ENCODE peak calls at places on chromosome 19, in five cellular contexts. One of them, this sample, is unnamed.

GRCh38 chr19:10748924-10749434 is 31.1 kb downstream of the DNM2 start:
- DNase-seq in IMR-90: no peak
- DNase-seq in HepG2: peak; percentile 94
- DNase-seq in H1: no peak
- DNase-seq in K562: peak; percentile 77
- DNase-seq in this sample: peak; percentile 51

GRCh38 chr19:30719991-30720329 is 347.8 kb downstream of the ZNF536 start:
- DNase-seq in IMR-90: no peak
- DNase-seq in HepG2: no peak
- DNase-seq in H1: no peak
- DNase-seq in K562: no peak
- DNase-seq in this sample: no peak

GRCh38 chr19:611506-611869 is 21.8 kb downstream of the HCN2 start:
- DNase-seq in IMR-90: peak; percentile 96
- DNase-seq in HepG2: no peak
- DNase-seq in H1: no peak
- DNase-seq in K562: no peak
- DNase-seq in this sample: no peak

GRCh38 chr19:2487090-2487489 is 11.2 kb downstream of the GADD45B start:
- DNase-seq in IMR-90: no peak
- DNase-seq in HepG2: no peak
- DNase-seq in H1: no peak
- DNase-seq in K562: no peak
- DNase-seq in this sample: no peak

GRCh38 chr19:1042689-1043511 is 3.0 kb downstream of the ABCA7 start:
- DNase-seq in IMR-90: no peak
- DNase-seq in HepG2: no peak
- DNase-seq in H1: no peak
- DNase-seq in K562: no peak
- DNase-seq in this sample: peak; percentile 63

GRCh38 chr19:43749152-43749551 is 5.6 kb downstream of the SMG9 start:
- DNase-seq in IMR-90: no peak
- DNase-seq in HepG2: no peak
- DNase-seq in H1: no peak
- DNase-seq in K562: no peak
- DNase-seq in this sample: no peak

GRCh38 chr19:46299004-46299509 is 2.2 kb downstream of the HIF3A start:
- DNase-seq in IMR-90: peak; percentile 50
- DNase-seq in HepG2: peak; percentile 54
- DNase-seq in H1: no peak
- DNase-seq in K562: no peak
- DNase-seq in this sample: peak; percentile 95

GRCh38 chr19:27744926-27745844 is 1467.8 kb downstream of the UQCRFS1 start:
- DNase-seq in IMR-90: no peak
- DNase-seq in HepG2: no peak
- DNase-seq in H1: no peak
- DNase-seq in K562: no peak
- DNase-seq in this sample: no peak

GRCh38 chr19:53131085-53131484 is 1.6 kb downstream of the ZNF415 start:
- DNase-seq in IMR-90: no peak
- DNase-seq in HepG2: no peak
- DNase-seq in H1: no peak
- DNase-seq in K562: no peak
- DNase-seq in this sample: no peak

DNA sequence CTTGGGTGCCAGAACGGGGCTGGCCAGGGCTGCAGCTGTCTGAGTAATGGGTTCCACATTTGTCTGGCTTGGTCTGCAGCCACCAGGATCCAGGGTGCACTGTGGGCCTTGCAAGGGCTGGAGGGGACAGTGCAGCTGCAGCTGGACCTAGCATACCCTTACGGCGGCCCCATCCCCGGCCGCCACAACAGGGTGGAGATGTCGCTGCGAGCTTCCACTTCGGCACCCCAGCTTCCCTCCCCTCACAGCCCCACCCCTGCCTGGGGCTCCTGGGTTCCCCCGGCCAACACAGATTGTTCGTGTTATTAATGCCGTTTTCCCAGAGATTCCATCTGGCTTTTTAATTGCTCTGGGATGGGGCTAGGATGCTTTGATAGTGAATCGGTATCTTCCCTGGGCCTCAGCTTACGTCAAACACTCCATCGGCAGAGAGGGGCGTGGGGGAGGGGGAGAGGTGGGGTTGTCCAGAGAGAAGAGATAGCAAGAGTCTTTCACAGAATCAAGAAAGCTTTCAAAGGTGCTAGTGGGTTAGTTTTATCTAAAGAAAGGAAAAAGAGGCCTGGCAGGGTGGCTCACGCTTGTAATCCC is 5.8 kb downstream of the CEBPA start:
- DNase-seq in IMR-90: no peak
- DNase-seq in HepG2: no peak
- DNase-seq in H1: no peak
- DNase-seq in K562: no peak
- DNase-seq in this sample: no peak
- TF ChIP-seq MAFK in IMR-90: no peak
- TF ChIP-seq MAFK in HepG2: no peak
- TF ChIP-seq MAFK in H1: no peak
- TF ChIP-seq MAFK in K562: no peak
- TF ChIP-seq MAFK in this sample: no peak

GRCh38 chr19:38952395-38953165 is 21.8 kb downstream of the MRPS12 start:
- DNase-seq in IMR-90: peak; percentile 16
- DNase-seq in HepG2: peak; percentile 51
- DNase-seq in H1: no peak
- DNase-seq in K562: peak; percentile 45
- DNase-seq in this sample: peak; percentile 78
- TF ChIP-seq MAFK in IMR-90: no peak
- TF ChIP-seq MAFK in HepG2: no peak
- TF ChIP-seq MAFK in H1: no peak
- TF ChIP-seq MAFK in K562: no peak
- TF ChIP-seq MAFK in this sample: no peak

GRCh38 chr19:38263696-38264485 is 482 bp upstream of the SPINT2 start:
- DNase-seq in IMR-90: peak; percentile 45
- DNase-seq in HepG2: peak; percentile 35
- DNase-seq in H1: peak; percentile 80
- DNase-seq in K562: no peak
- DNase-seq in this sample: peak; percentile 78
- TF ChIP-seq MAFK in IMR-90: no peak
- TF ChIP-seq MAFK in HepG2: no peak
- TF ChIP-seq MAFK in H1: no peak
- TF ChIP-seq MAFK in K562: no peak
- TF ChIP-seq MAFK in this sample: no peak

GRCh38 chr19:37309834-37310575 is 60.9 kb upstream of the ZNF527 start:
- DNase-seq in IMR-90: no peak
- DNase-seq in HepG2: no peak
- DNase-seq in H1: no peak
- DNase-seq in K562: no peak
- DNase-seq in this sample: peak; percentile 42

GRCh38 chr19:37317403-37318209 is 53.3 kb upstream of the ZNF527 start:
- DNase-seq in IMR-90: peak; percentile 99
- DNase-seq in HepG2: peak; percentile 98
- DNase-seq in H1: peak; percentile 91
- DNase-seq in K562: no peak
- DNase-seq in this sample: peak; percentile 100

GRCh38 chr19:37313335-37313627 is 57.6 kb upstream of the ZNF527 start:
- DNase-seq in IMR-90: no peak
- DNase-seq in HepG2: no peak
- DNase-seq in H1: no peak
- DNase-seq in K562: no peak
- DNase-seq in this sample: no peak
- TF ChIP-seq MAFK in IMR-90: no peak
- TF ChIP-seq MAFK in HepG2: no peak
- TF ChIP-seq MAFK in H1: no peak
- TF ChIP-seq MAFK in K562: no peak
- TF ChIP-seq MAFK in this sample: no peak